ENCODE peak calls at places on chromosome 10, in ten cellular contexts. O is A549; Q is pons; U is activated T-helper 1 cell treated with Interleukin-2 at 50 U/mL for 16 hours; K is stimulated activated CD4-positive, alpha-beta T cell treated with anti-CD3 and anti-CD28 coated beads, Interleukin-2, amount 100 ng/mL, for 24 hours; Y is NCI-H146; S is ELR; H is CD8-positive, alpha-beta T cell; W is omental fat pad; M is CD4-positive, alpha-beta T cell. N is an unnamed sample.
A peak's percentile ranks its signal among the peaks of the same experiment; 100 is the strongest.

GRCh38 chr10:132802048-132802447 is 16.1 kb upstream of the NKX6-2 start:
- DNase-seq in O (no peak), Q (no peak), U (no peak), K (no peak), Y (no peak), S (no peak), H (no peak), W (no peak), M (no peak), N (no peak)

GRCh38 chr10:43395571-43396060 is 13.4 kb downstream of the HNRNPF start:
- DNase-seq in O (no peak), Q (no peak), U (peak; percentile 16), K (peak; percentile 51), Y (no peak), S (peak; percentile 54), H (no peak), W (no peak), M (no peak), N (no peak)

GRCh38 chr10:51231754-51232153 is 157.5 kb downstream of the PRKG1 start:
- DNase-seq in O (no peak), Q (no peak), U (no peak), K (no peak), Y (no peak), S (no peak), H (no peak), W (no peak), M (no peak), N (no peak)

GRCh38 chr10:132865236-132865635 is 77.1 kb downstream of the CFAP46 start:
- DNase-seq in O (no peak), Q (no peak), U (no peak), K (no peak), Y (no peak), S (no peak), H (no peak), W (no peak), M (no peak), N (no peak)

GRCh38 chr10:68957654-68958053 is 1.7 kb downstream of the DDX21 start:
- DNase-seq in O (no peak), Q (no peak), U (no peak), K (no peak), Y (no peak), S (peak; percentile 20), H (no peak), W (no peak), M (no peak), N (peak; percentile 8)

GRCh38 chr10:133520193-133520738 is 6.9 kb upstream of the CYP2E1 start:
- DNase-seq in O (peak; percentile 91), Q (peak; percentile 50), U (peak; percentile 81), K (peak; percentile 97), Y (peak; percentile 80), S (peak; percentile 77), H (peak; percentile 86), W (peak; percentile 71), M (peak; percentile 87), N (no peak)

GRCh38 chr10:21049482-21049881 is 152.4 kb upstream of the NEBL start:
- DNase-seq in O (no peak), Q (no peak), U (no peak), K (no peak), Y (peak; percentile 16), S (no peak), H (no peak), W (no peak), M (no peak), N (no peak)

GRCh38 chr10:74827045-74827441 is 643 bp downstream of the KAT6B start:
- DNase-seq in O (no peak), Q (no peak), U (no peak), K (no peak), Y (peak; percentile 93), S (no peak), H (no peak), W (no peak), M (no peak), N (no peak)

GRCh38 chr10:84225424-84226173 is at the start of gene LRIT2:
- DNase-seq in O (no peak), Q (no peak), U (no peak), K (no peak), Y (no peak), S (no peak), H (no peak), W (no peak), M (no peak), N (no peak)

GRCh38 chr10:74932648-74933047 is 106.2 kb downstream of the KAT6B start:
- DNase-seq in O (no peak), Q (peak; percentile 76), U (no peak), K (no peak), Y (no peak), S (no peak), H (no peak), W (no peak), M (no peak), N (no peak)

GRCh38 chr10:24344279-24344678 is 135.3 kb downstream of the KIAA1217 start:
- DNase-seq in O (no peak), Q (peak; percentile 12), U (no peak), K (no peak), Y (no peak), S (peak; percentile 96), H (no peak), W (no peak), M (no peak), N (no peak)

GRCh38 chr10:47360419-47361040 is 12.4 kb downstream of the RBP3 start:
- DNase-seq in O (no peak), Q (no peak), U (no peak), K (no peak), Y (no peak), S (peak; percentile 12), H (no peak), W (no peak), M (no peak), N (no peak)

GRCh38 chr10:124700293-124701037 is 43.7 kb downstream of the FAM53B start:
- DNase-seq in O (no peak), Q (no peak), U (no peak), K (no peak), Y (no peak), S (no peak), H (no peak), W (no peak), M (no peak), N (no peak)

GRCh38 chr10:113142601-113143000 is 192.6 kb downstream of the TCF7L2 start:
- DNase-seq in O (no peak), Q (no peak), U (no peak), K (no peak), Y (peak; percentile 28), S (no peak), H (no peak), W (no peak), M (no peak), N (no peak)

GRCh38 chr10:121216295-121216694 is 365.1 kb downstream of the WDR11 start:
- DNase-seq in O (no peak), Q (peak; percentile 53), U (no peak), K (no peak), Y (no peak), S (no peak), H (no peak), W (no peak), M (no peak), N (no peak)

GRCh38 chr10:102342462-102342861 is 53.0 kb upstream of the NFKB2 start:
- DNase-seq in O (no peak), Q (no peak), U (no peak), K (no peak), Y (peak; percentile 56), S (peak; percentile 36), H (no peak), W (no peak), M (no peak), N (peak; percentile 48)

GRCh38 chr10:11687357-11687771 is 54.8 kb upstream of the ECHDC3 start:
- DNase-seq in O (no peak), Q (no peak), U (no peak), K (no peak), Y (no peak), S (no peak), H (no peak), W (no peak), M (no peak), N (peak; percentile 84)

GRCh38 chr10:31759124-31759798 is 169.4 kb downstream of the ARHGAP12 start:
- DNase-seq in O (peak; percentile 71), Q (no peak), U (peak; percentile 19), K (peak; percentile 67), Y (peak; percentile 89), S (peak; percentile 36), H (peak; percentile 51), W (peak; percentile 42), M (peak; percentile 12), N (peak; percentile 80)

GRCh38 chr10:117750616-117751015 is 208.1 kb downstream of the EMX2 start:
- DNase-seq in O (no peak), Q (no peak), U (no peak), K (no peak), Y (no peak), S (no peak), H (no peak), W (no peak), M (no peak), N (no peak)

N was measured in mesendoderm.